ENCODE peak calls at places on chromosomes 11 and 22, in four cellular contexts. K is A549, B is suprapubic skin, G is transverse colon. S is an unnamed sample.

GRCh38 chr11:67213251-67213650 is 53.0 kb upstream of the GRK2 start:
- DNase-seq in K (no peak), B (no peak), G (no peak), S (no peak)

GRCh38 chr22:20520093-20520511 is 12.7 kb downstream of the MED15 start:
- DNase-seq in K (no peak), B (no peak), G (no peak), S (no peak)

GRCh38 chr11:90178751-90179150 is 44.1 kb downstream of the CHORDC1 start:
- DNase-seq in K (no peak), B (no peak), G (no peak), S (no peak)

GRCh38 chr11:73210916-73211667 is 7.0 kb upstream of the P2RY2 start:
- DNase-seq in K (no peak), B (no peak), G (no peak), S (no peak)

GRCh38 chr11:79342686-79343085 is 98.1 kb downstream of the TENM4 start:
- DNase-seq in K (no peak), B (no peak), G (no peak), S (peak)

GRCh38 chr11:104328514-104328912 is 164.6 kb upstream of the PDGFD start:
- DNase-seq in K (no peak), B (no peak), G (no peak), S (peak)

GRCh38 chr11:132898676-132899075 is 633.6 kb downstream of the OPCML start:
- DNase-seq in K (no peak), B (no peak), G (no peak), S (no peak)

GRCh38 chr11:68213555-68214172 is 568 bp upstream of the KMT5B start:
- DNase-seq in K (peak), B (peak), G (peak), S (peak)

GRCh38 chr11:130063398-130063797 is 6.3 kb upstream of the APLP2 start:
- DNase-seq in K (no peak), B (no peak), G (no peak), S (no peak)

GRCh38 chr11:124801014-124801413 is 808 bp upstream of the MSANTD2 start:
- DNase-seq in K (no peak), B (no peak), G (no peak), S (peak)

GRCh38 chr11:3604169-3604568 is 37.6 kb downstream of the ART5 start:
- DNase-seq in K (no peak), B (no peak), G (no peak), S (no peak)
- TF ChIP-seq EP300 in K (no peak), B (no peak), G (no peak), S (no peak)

DNA sequence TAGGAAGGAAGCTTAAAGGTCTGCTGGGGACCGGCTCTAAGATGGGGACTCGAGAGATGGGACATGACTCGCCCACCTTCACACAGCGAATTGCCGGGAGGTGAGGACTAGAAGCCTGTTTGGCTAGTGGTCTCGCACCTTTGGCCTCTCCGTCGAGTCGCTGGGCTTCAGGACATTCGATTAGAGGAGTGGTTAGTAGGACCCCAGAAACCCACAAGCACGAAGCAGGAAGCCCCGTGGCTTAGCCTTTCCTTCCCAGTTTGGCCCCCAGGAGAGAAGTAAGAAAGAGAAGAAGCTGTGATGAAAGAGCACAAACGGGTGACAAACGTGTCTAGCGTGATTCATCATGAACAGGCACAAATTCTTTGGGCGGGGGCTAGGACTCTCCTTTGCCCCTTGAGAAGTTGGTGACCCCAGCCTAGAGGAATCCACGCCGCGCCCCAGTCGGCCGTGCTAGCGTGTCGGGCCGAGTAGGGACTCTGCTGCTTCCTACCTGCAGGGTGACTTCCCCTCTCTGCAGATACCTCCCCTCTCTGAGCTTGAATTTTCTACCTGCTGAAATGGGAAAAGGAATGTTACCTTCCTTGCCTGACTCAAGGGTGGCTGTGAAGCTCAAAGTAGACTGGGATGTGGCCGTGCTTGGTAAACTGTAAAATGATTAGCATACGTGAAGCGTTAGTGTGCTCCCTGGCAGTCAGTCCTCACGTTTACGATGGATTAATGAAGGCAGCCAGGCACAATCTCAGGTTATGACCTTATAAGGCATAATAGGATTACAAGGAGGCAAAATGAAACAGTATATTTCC is 1.1 kb upstream of the ADM start:
- DNase-seq in K (peak), B (peak), G (peak), S (peak)
- TF ChIP-seq EP300 in K (no peak), B (no peak), G (no peak), S (no peak)

GRCh38 chr11:65290448-65291165 is 24.1 kb upstream of the CDC42EP2 start:
- DNase-seq in K (no peak), B (peak), G (peak), S (no peak)
- TF ChIP-seq EP300 in K (no peak), B (no peak), G (no peak), S (no peak)

GRCh38 chr11:62401356-62401755 is 17.5 kb upstream of the SCGB1A1 start:
- DNase-seq in K (no peak), B (peak), G (no peak), S (no peak)

GRCh38 chr11:62399868-62400245 is 19.0 kb upstream of the SCGB1A1 start:
- DNase-seq in K (no peak), B (peak), G (no peak), S (no peak)

GRCh38 chr11:62401781-62402180 is 17.1 kb upstream of the SCGB1A1 start:
- DNase-seq in K (no peak), B (peak), G (no peak), S (no peak)

GRCh38 chr11:62400281-62400680 is 18.6 kb upstream of the SCGB1A1 start:
- DNase-seq in K (no peak), B (peak), G (no peak), S (no peak)

GRCh38 chr11:62400760-62401159 is 18.1 kb upstream of the SCGB1A1 start:
- DNase-seq in K (no peak), B (peak), G (peak), S (peak)
- TF ChIP-seq EP300 in K (no peak), B (no peak), G (no peak), S (peak)

DNA sequence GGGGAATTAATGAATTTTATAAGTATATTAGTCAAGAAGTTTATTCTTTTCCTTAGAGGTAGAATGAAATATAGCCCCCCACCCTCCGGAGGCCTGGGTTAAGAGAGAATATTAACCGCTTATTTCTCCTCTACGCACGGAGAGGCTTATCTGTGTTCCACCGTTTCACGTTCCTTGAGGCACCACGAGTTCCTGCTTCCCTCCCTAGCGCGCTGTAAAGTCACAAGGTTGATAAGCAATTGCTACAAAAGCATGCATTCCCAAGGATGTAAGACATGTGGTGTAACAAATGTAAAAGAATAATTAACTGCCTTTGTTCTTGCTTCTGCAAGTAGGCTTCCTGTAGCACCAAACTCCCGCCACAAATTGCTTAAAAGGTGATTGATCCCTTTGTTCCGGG is 1.5 kb upstream of the ANKRD42 start:
- DNase-seq in K (no peak), B (no peak), G (no peak), S (no peak)
- TF ChIP-seq EP300 in K (no peak), B (no peak), G (no peak), S (no peak)

DNA sequence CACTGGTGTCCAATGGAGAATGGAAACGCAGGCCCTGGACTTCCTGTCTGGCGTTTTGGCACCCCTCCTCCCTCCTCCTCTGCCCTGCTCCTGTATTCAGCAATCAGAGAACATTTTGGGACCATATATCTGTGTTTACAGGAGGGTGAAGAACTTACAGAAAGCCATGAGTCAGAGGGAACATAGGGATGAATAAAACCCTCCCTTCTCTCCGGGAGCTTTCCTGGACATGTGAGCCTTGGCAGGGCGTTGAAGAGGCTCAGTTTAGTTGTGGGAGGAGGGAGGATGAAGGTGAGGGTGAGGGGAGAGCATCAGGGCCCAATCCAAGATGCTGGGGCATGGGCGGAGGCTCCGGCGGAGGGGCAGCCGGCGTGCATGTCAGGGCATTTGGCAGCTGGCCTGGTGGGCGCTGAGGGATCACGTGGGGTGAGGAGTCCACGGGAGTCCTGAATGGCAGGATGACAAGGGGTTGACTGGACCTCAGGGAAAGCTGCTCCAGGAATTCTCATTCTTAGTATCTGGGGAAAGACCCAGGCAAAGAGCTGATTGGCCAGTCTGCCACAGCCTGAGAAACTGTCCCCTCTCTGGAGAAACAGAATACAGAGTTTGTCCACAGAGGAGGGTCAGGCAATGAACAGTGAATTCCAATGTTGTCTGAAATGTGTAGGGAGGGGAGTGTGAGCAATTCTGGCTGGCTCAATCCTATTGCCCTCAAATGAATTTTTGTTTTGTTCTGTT is 28.9 kb downstream of the MICAL2 start:
- DNase-seq in K (no peak), B (no peak), G (no peak), S (no peak)
- TF ChIP-seq EP300 in K (no peak), B (no peak), G (peak), S (no peak)

GRCh38 chr11:127000291-127000968 is at the start of gene KIRREL3:
- DNase-seq in K (peak), B (no peak), G (no peak), S (peak)

GRCh38 chr11:126999366-126999765 is 1.2 kb downstream of the KIRREL3 start:
- DNase-seq in K (no peak), B (no peak), G (no peak), S (no peak)

GRCh38 chr11:126995989-126996388 is 4.6 kb downstream of the KIRREL3 start:
- DNase-seq in K (no peak), B (no peak), G (no peak), S (no peak)

GRCh38 chr11:126997641-126998040 is 2.9 kb downstream of the KIRREL3 start:
- DNase-seq in K (no peak), B (no peak), G (no peak), S (no peak)

GRCh38 chr11:126997196-126997595 is 3.4 kb downstream of the KIRREL3 start:
- DNase-seq in K (no peak), B (no peak), G (no peak), S (no peak)
- TF ChIP-seq EP300 in K (no peak), B (no peak), G (no peak), S (no peak)

DNA sequence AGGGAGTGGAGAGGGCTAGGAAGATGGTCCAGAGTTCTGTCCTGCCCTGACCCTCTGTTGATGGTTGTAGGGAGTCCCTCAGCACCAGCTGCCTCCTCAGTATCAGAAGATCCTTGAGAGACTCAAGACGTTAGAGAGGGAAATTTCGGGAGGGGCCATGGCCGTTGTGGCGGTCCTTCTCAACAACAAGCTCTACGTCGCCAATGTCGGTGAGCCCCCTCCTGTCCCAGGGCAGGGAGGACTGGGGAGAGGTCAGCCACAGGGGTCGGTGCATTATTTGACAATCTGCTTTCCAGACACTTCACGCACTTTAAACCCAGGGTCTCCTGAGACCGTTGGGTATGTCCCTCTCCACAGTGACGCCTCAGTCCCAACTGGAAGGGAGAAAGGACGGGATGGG is 18.1 kb downstream of the TAB1 start:
- DNase-seq in K (no peak), B (no peak), G (no peak), S (no peak)
- TF ChIP-seq EP300 in K (no peak), B (no peak), G (no peak), S (no peak)